ENCODE peak calls at places on chromosomes 3 and 15, in eight cellular contexts. D is psoas muscle, V is endothelial cell, L is HFFc6, F is mesothelial cell of epicardium, W is tibial nerve, A is BJ, Z is fibroblast of pulmonary artery. Q is an unnamed sample.

GRCh38 chr15:22873204-22873701 is 34.8 kb downstream of the NIPA2 start:
- DNase-seq in D (no peak), V (peak; percentile 27), L (peak; percentile 77), F (no peak), W (no peak), A (no peak), Z (peak; percentile 67), Q (no peak)

GRCh38 chr15:67109141-67110034 is 44.0 kb downstream of the SMAD3 start:
- DNase-seq in D (peak; percentile 79), V (no peak), L (peak; percentile 98), F (no peak), W (peak; percentile 50), A (peak; percentile 81), Z (peak; percentile 98), Q (peak; percentile 96)

GRCh38 chr15:48507416-48508065 is 138.0 kb downstream of the FBN1 start:
- DNase-seq in D (no peak), V (peak; percentile 48), L (peak; percentile 55), F (no peak), W (no peak), A (no peak), Z (peak; percentile 85), Q (no peak)

GRCh38 chr3:64056616-64057165 is 33.4 kb upstream of the PSMD6 start:
- DNase-seq in D (no peak), V (no peak), L (peak; percentile 48), F (no peak), W (no peak), A (no peak), Z (peak; percentile 80), Q (no peak)

GRCh38 chr15:68592054-68592453 is 13.3 kb downstream of the CORO2B start:
- DNase-seq in D (no peak), V (no peak), L (no peak), F (no peak), W (no peak), A (no peak), Z (peak; percentile 56), Q (no peak)

GRCh38 chr3:48218537-48218936 is 4.8 kb upstream of the CAMP start:
- DNase-seq in D (no peak), V (no peak), L (no peak), F (no peak), W (no peak), A (no peak), Z (no peak), Q (no peak)

GRCh38 chr3:13783556-13783955 is 96.3 kb downstream of the WNT7A start:
- DNase-seq in D (no peak), V (no peak), L (no peak), F (no peak), W (no peak), A (no peak), Z (no peak), Q (no peak)

GRCh38 chr3:149273096-149273751 is 51.6 kb upstream of the CP start:
- DNase-seq in D (no peak), V (peak; percentile 50), L (peak; percentile 87), F (no peak), W (no peak), A (peak; percentile 19), Z (peak; percentile 94), Q (peak; percentile 77)

GRCh38 chr3:171399842-171400241 is 60.4 kb downstream of the TNIK start:
- DNase-seq in D (no peak), V (no peak), L (no peak), F (no peak), W (no peak), A (no peak), Z (no peak), Q (no peak)

GRCh38 chr3:72487946-72488735 is 360.1 kb downstream of the SHQ1 start:
- DNase-seq in D (no peak), V (no peak), L (no peak), F (no peak), W (no peak), A (no peak), Z (peak; percentile 15), Q (no peak)

GRCh38 chr3:71721721-71722157 is 3.5 kb downstream of the EIF4E3 start:
- DNase-seq in D (no peak), V (no peak), L (no peak), F (no peak), W (no peak), A (no peak), Z (no peak), Q (no peak)

GRCh38 chr3:173876476-173876875 is 478.9 kb downstream of the NLGN1 start:
- DNase-seq in D (no peak), V (no peak), L (peak; percentile 3), F (no peak), W (no peak), A (no peak), Z (no peak), Q (no peak)
- TF ChIP-seq CTCF in D (no peak), V (peak; percentile 69), L (peak; percentile 71), F (peak; percentile 67), W (no peak), A (peak; percentile 31), Z (peak; percentile 35), Q (peak; percentile 5)

DNA sequence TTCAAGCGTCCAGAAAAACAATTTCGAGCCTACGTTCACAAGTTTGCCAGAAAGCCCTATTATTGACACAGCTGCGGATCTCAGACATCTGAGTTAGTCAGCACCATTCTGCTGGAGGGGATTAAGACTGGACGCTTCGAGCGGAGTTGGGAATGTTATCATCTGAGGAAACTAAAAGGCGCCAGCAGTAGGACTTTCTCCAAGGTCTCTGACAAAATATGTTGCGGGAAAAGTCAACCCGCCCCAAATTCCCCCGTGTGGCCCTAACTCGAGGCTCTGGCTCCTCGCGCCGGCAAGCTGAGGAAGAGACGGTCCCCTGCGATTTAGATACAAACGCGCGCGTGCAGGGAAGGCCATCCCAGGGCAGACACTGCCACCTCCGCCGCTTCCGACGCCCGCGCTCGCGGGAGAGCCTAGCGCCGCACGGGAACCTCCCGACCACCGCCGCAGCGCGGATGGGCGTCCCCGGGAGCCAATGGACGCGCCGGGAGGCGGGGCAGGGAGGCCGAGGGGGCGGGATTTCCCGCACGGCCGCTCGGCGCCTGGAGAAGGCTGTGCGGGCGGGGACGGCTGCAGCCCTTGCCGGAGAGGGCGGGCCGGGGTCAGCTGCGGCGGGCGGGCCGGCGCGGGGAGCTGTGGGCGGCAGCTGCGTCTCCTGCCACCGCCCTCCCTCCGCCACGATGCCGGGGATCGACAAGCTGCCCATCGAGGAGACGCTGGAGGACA is at the start of gene APPL1:
- DNase-seq in D (peak; percentile 94), V (peak; percentile 99), L (peak; percentile 76), F (peak; percentile 97), W (peak; percentile 83), A (no peak), Z (peak; percentile 88), Q (peak; percentile 63)
- TF ChIP-seq CTCF in D (no peak), V (no peak), L (no peak), F (no peak), W (no peak), A (no peak), Z (no peak), Q (no peak)

GRCh38 chr15:64387562-64388168 is at the start of gene TRIP4:
- DNase-seq in D (peak; percentile 95), V (peak; percentile 92), L (peak; percentile 97), F (peak; percentile 90), W (peak; percentile 84), A (peak; percentile 84), Z (peak; percentile 98), Q (peak; percentile 92)
- TF ChIP-seq CTCF in D (no peak), V (no peak), L (no peak), F (no peak), W (no peak), A (peak; percentile 12), Z (no peak), Q (peak; percentile 11)

GRCh38 chr15:31605467-31605931 is 278.9 kb downstream of the KLF13 start:
- DNase-seq in D (no peak), V (peak; percentile 35), L (peak; percentile 64), F (no peak), W (no peak), A (no peak), Z (no peak), Q (no peak)
- TF ChIP-seq CTCF in D (no peak), V (peak; percentile 22), L (peak; percentile 71), F (no peak), W (no peak), A (peak; percentile 12), Z (no peak), Q (peak; percentile 30)

Q was measured in AG09319.